ENCODE peak calls at places on chromosomes 4 and X, in nine cellular contexts. O is mesenchymal stem cell; X is Karpas-422; N is CD8-positive, alpha-beta memory T cell; B is endodermal cell; L is GM23248; D is gastrocnemius medialis; R is DND-41; P is naive thymus-derived CD4-positive, alpha-beta T cell. S is an unnamed sample.

GRCh38 chrX:139823806-139824205 is 109.0 kb downstream of the ATP11C start:
- DNase-seq in O (peak; percentile 19), X (no peak), N (no peak), B (no peak), L (peak; percentile 9), D (no peak), R (no peak), P (no peak), S (no peak)

GRCh38 chrX:23792861-23793553 is 10.0 kb downstream of the SAT1 start:
- DNase-seq in O (no peak), X (no peak), N (no peak), B (no peak), L (no peak), D (no peak), R (no peak), P (no peak), S (no peak)

GRCh38 chr4:51843309-51844156 is 580 bp downstream of the DCUN1D4 start:
- DNase-seq in O (peak; percentile 79), X (peak; percentile 73), N (peak; percentile 54), B (peak; percentile 87), L (peak; percentile 86), D (peak; percentile 70), R (peak; percentile 79), P (peak; percentile 48), S (peak; percentile 86)

GRCh38 chr4:146260521-146260920 is 46.2 kb downstream of the REELD1 start:
- DNase-seq in O (no peak), X (no peak), N (no peak), B (no peak), L (no peak), D (no peak), R (no peak), P (no peak), S (no peak)

GRCh38 chr4:17284323-17285175 is 227.3 kb downstream of the QDPR start:
- DNase-seq in O (no peak), X (no peak), N (no peak), B (no peak), L (peak; percentile 5), D (no peak), R (no peak), P (no peak), S (no peak)

GRCh38 chrX:24619647-24620046 is 27.5 kb downstream of the PCYT1B start:
- DNase-seq in O (peak; percentile 55), X (no peak), N (no peak), B (no peak), L (peak; percentile 63), D (no peak), R (no peak), P (no peak), S (no peak)

GRCh38 chr4:101191302-101192098 is 155.8 kb downstream of the PPP3CA start:
- DNase-seq in O (peak; percentile 92), X (no peak), N (no peak), B (peak; percentile 72), L (peak; percentile 73), D (peak; percentile 83), R (no peak), P (no peak), S (peak; percentile 79)

GRCh38 chr4:141660880-141661279 is 24.5 kb downstream of the IL15 start:
- DNase-seq in O (no peak), X (no peak), N (no peak), B (no peak), L (peak; percentile 51), D (no peak), R (no peak), P (no peak), S (no peak)

GRCh38 chrX:40174594-40175415 is 77.0 kb upstream of the BCOR start:
- DNase-seq in O (peak; percentile 82), X (peak; percentile 68), N (peak; percentile 21), B (peak; percentile 59), L (peak; percentile 72), D (no peak), R (peak; percentile 60), P (no peak), S (peak; percentile 56)

GRCh38 chr4:110944501-110944900 is 321.6 kb upstream of the PITX2 start:
- DNase-seq in O (no peak), X (no peak), N (no peak), B (no peak), L (no peak), D (no peak), R (no peak), P (no peak), S (no peak)

GRCh38 chrX:32448320-32448719 is 763.0 kb downstream of the DMD start:
- DNase-seq in O (peak; percentile 13), X (peak; percentile 75), N (no peak), B (no peak), L (no peak), D (no peak), R (peak; percentile 8), P (peak; percentile 42), S (no peak)

GRCh38 chr4:47442980-47443379 is 20.5 kb downstream of the COMMD8 start:
- DNase-seq in O (no peak), X (no peak), N (no peak), B (no peak), L (no peak), D (no peak), R (no peak), P (no peak), S (no peak)

GRCh38 chr4:28730304-28730703 is 1869.7 kb downstream of the STIM2 start:
- DNase-seq in O (no peak), X (no peak), N (no peak), B (no peak), L (no peak), D (no peak), R (no peak), P (no peak), S (no peak)

GRCh38 chrX:151714367-151714766 is 1.5 kb upstream of the FATE1 start:
- DNase-seq in O (no peak), X (no peak), N (no peak), B (no peak), L (no peak), D (no peak), R (no peak), P (no peak), S (no peak)

GRCh38 chr4:176277162-176277904 is 8.3 kb upstream of the ASB5 start:
- DNase-seq in O (peak; percentile 75), X (peak; percentile 73), N (no peak), B (peak; percentile 83), L (peak; percentile 91), D (peak; percentile 73), R (peak; percentile 21), P (no peak), S (peak; percentile 40)

GRCh38 chr4:152363086-152363485 is 172.8 kb downstream of the FBXW7 start:
- DNase-seq in O (peak; percentile 13), X (no peak), N (no peak), B (no peak), L (peak; percentile 78), D (no peak), R (no peak), P (no peak), S (no peak)

GRCh38 chr4:38311495-38311894 is 351.3 kb downstream of the PTTG2 start:
- DNase-seq in O (no peak), X (no peak), N (no peak), B (no peak), L (no peak), D (no peak), R (no peak), P (no peak), S (no peak)

DNA sequence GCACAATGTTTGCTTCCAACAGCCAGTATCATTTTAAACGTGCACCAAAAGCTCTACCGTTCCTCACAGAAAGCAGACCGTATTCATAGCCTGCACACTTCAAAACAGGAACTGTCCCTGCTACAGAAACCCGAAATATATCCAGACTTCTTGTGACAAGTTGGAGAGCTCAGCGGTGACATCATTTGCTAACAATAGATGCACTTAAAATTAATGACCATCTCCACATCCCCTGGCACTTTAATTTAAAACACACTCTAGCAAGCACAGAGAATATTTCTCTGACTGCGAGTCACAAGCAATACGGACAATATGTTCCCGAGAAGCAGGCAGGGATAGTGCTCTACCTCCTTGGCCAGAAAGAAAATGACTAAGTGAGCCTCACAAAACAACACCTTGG is 2.5 kb downstream of the NYX start:
- DNase-seq in O (peak; percentile 58), X (peak; percentile 55), N (no peak), B (no peak), L (peak; percentile 42), D (peak; percentile 49), R (no peak), P (peak; percentile 7), S (no peak)
- H3K4me3 ChIP-seq in O (no peak overlapping the region), X (no peak overlapping the region), N (no peak overlapping the region), B (no peak overlapping the region), L (peak overlapping the region; percentile 59), D (peak overlapping the region; percentile 13), R (no peak overlapping the region), P (no peak overlapping the region), S (peak overlapping the region; percentile 49)

GRCh38 chr4:40258624-40259023 is 61.8 kb downstream of the RHOH start:
- DNase-seq in O (no peak), X (no peak), N (no peak), B (no peak), L (no peak), D (no peak), R (no peak), P (no peak), S (no peak)
- H3K4me1 ChIP-seq in O (peaks cover 6% of the 10 kb centered on the region), X (no peaks in the 10 kb centered on the region), N (peaks cover 83% of the 10 kb centered on the region), B (peaks cover 12% of the 10 kb centered on the region), L (peaks cover 20% of the 10 kb centered on the region), D (no peaks in the 10 kb centered on the region), R (peaks cover 6% of the 10 kb centered on the region), P (peaks cover 24% of the 10 kb centered on the region), S (no peaks in the 10 kb centered on the region)

DNA sequence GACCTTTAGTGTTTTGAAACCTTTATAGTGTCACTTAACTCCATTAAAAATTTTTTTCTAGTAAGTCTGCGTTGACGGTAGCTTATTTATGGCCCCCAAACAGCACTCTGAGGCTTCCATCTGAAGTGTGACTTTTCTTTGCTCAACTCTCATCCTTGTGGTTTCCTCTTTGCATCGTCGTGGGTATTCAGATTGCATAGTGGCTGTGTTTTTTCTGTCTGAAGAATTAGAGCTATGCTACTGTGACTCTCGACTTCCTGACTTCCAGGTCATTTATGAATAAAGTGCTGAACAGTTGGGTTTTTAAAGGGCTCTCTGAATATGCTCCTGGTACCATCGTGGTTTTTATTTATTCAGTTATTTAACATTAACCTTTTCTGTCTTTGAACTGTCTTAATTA is 44.9 kb downstream of the JADE1 start:
- DNase-seq in O (peak; percentile 75), X (no peak), N (no peak), B (no peak), L (peak; percentile 31), D (no peak), R (peak; percentile 49), P (peak; percentile 48), S (no peak)
- H3K36me3 ChIP-seq in O (peaks cover 68% of the 10 kb centered on the region), X (peaks cover 84% of the 10 kb centered on the region), N (peaks cover 46% of the 10 kb centered on the region), B (peaks cover 96% of the 10 kb centered on the region), L (peaks cover 83% of the 10 kb centered on the region), D (peaks cover 84% of the 10 kb centered on the region), R (peaks cover 98% of the 10 kb centered on the region), P (peaks cover 27% of the 10 kb centered on the region), S (peaks cover 95% of the 10 kb centered on the region)

DNA sequence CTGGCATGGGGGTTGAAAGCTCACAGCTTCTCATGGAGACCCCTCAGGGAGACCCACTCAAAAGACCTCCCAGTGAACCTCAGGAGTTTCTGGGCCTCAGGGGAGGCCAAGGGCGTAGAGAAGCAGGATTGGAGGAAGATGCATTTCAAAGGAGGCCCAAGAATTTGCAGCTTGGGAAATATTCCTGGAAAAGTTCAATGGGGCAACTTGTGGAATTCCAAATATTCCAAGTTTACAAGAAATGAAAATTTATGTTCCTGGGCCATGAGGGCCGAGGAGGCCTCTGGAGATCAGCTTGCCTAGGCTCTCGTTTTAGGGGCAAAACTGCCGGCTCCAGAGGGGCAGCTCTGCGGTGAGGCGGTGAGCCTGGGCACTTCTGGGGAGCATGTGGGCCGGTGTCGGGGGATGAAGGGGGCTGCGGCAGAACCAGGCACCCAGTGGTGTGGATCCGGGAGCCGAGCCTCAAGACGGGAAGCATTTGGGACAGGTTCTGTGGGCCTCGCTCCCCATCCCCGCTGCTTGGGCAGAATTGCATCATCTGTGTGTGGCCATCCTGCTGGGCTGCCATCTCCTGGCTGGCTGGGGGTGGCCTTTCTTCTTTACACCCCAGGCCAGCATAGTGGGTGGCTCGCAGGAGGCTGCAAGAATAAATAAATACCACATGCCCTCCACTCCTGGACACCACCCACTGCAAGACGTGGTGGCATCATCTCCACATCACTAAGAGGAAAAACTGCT is 54.6 kb upstream of the GPR78 start:
- DNase-seq in O (peak; percentile 35), X (no peak), N (no peak), B (no peak), L (peak; percentile 66), D (no peak), R (no peak), P (no peak), S (no peak)
- H3K4me3 ChIP-seq in O (no peak overlapping the region), X (no peak overlapping the region), N (no peak overlapping the region), B (no peak overlapping the region), L (no peak overlapping the region), D (no peak overlapping the region), R (no peak overlapping the region), P (no peak overlapping the region), S (no peak overlapping the region)